ENCODE peak calls at places on chromosomes 6 and 20, in eight cellular contexts. Y, U, A, B, P, I, E and M are unnamed samples.

GRCh38 chr6:89302195-89302770 is 12.8 kb downstream of the GABRR2 start:
- DNase-seq in A (no peak), B (no peak), E (no peak), Y (no peak), P (no peak), I (no peak), U (no peak), M (no peak)

GRCh38 chr20:41137412-41138216 is at the start of gene PLCG1:
- DNase-seq in P (peak), E (peak), Y (peak), A (peak), U (peak), B (peak), I (peak), M (peak)

GRCh38 chr6:9657994-9658393 is 756.9 kb downstream of the TFAP2A start:
- DNase-seq in P (no peak), E (no peak), U (no peak), Y (no peak), A (no peak), B (no peak), I (no peak), M (peak)

GRCh38 chr20:37941332-37941731 is 38.4 kb downstream of the VSTM2L start:
- DNase-seq in U (no peak), B (no peak), P (no peak), Y (no peak), I (no peak), E (no peak), A (no peak), M (no peak)

GRCh38 chr6:39961178-39961577 is 26.9 kb upstream of the MOCS1 start:
- DNase-seq in B (no peak), U (no peak), E (no peak), A (peak), P (no peak), Y (no peak), I (peak), M (no peak)

GRCh38 chr6:25027221-25027916 is 91.6 kb upstream of the RIPOR2 start:
- DNase-seq in Y (peak), E (peak), U (no peak), P (no peak), I (no peak), A (no peak), B (peak), M (no peak)

GRCh38 chr6:131914234-131914633 is 36.9 kb downstream of the CCN2 start:
- DNase-seq in A (no peak), I (no peak), U (no peak), B (no peak), E (no peak), Y (no peak), P (no peak), M (peak)

GRCh38 chr20:36273414-36274247 is 32.5 kb upstream of the DLGAP4 start:
- DNase-seq in U (no peak), E (peak), Y (no peak), B (no peak), I (peak), A (peak), P (no peak), M (peak)

GRCh38 chr6:147910254-147910653 is 401.8 kb downstream of the SAMD5 start:
- DNase-seq in Y (no peak), I (no peak), P (no peak), A (no peak), E (no peak), U (no peak), B (no peak), M (no peak)

GRCh38 chr6:44264154-44265002 is 973 bp downstream of the NFKBIE start:
- DNase-seq in B (peak), I (no peak), E (peak), A (no peak), Y (no peak), P (no peak), U (no peak), M (no peak)